ENCODE peak calls at places on chromosomes 1 and 21, in six cellular contexts. J is tibial artery, X is fibroblast of mammary gland, N is bronchial epithelial cell, B is PC-9, Z is esophagus squamous epithelium. C is an unnamed sample.

GRCh38 chr1:110472546-110472945 is 21.6 kb downstream of the PROK1 start:
- DNase-seq in J (no peak), Z (no peak), B (no peak), N (no peak), X (no peak), C (no peak)

GRCh38 chr1:150981177-150981804 is 801 bp upstream of the ANXA9 start:
- DNase-seq in J (no peak), B (peak), X (no peak), Z (no peak), N (peak), C (no peak)

GRCh38 chr1:33985656-33986055 is 121.8 kb downstream of the HMGB4 start:
- DNase-seq in B (no peak), N (no peak), J (peak), Z (no peak), X (peak), C (no peak)

GRCh38 chr1:176696109-176696508 is 233.1 kb downstream of the PAPPA2 start:
- DNase-seq in N (peak), Z (no peak), B (no peak), J (no peak), X (peak), C (peak)

GRCh38 chr1:7280257-7280656 is 490.8 kb upstream of the VAMP3 start:
- DNase-seq in N (no peak), X (no peak), J (no peak), B (no peak), Z (no peak), C (no peak)

GRCh38 chr1:19169642-19170041 is 40.4 kb downstream of the UBR4 start:
- DNase-seq in Z (no peak), J (no peak), B (no peak), X (peak), N (peak), C (no peak)

GRCh38 chr1:78651247-78651646 is 1.6 kb downstream of the IFI44 start:
- DNase-seq in Z (no peak), J (no peak), B (no peak), X (peak), N (no peak), C (no peak)

GRCh38 chr1:66575739-66576138 is 41.8 kb downstream of the SGIP1 start:
- DNase-seq in Z (no peak), N (peak), B (no peak), X (peak), J (no peak), C (peak)

GRCh38 chr21:28336299-28336698 is 656.4 kb downstream of the LTN1 start:
- DNase-seq in Z (no peak), J (no peak), B (no peak), X (peak), N (peak), C (peak)

GRCh38 chr1:160251687-160252526 is 10.4 kb downstream of the DCAF8 start:
- DNase-seq in N (peak), X (peak), Z (no peak), B (peak), J (peak), C (peak)

GRCh38 chr1:75134656-75134938 is 409 bp downstream of the LHX8 start:
- DNase-seq in B (no peak), N (no peak), J (no peak), X (no peak), Z (no peak), C (no peak)

GRCh38 chr1:150024156-150024555 is 13.6 kb upstream of the OTUD7B start:
- DNase-seq in J (no peak), Z (no peak), B (no peak), N (no peak), X (no peak), C (no peak)

GRCh38 chr1:65948609-65949229 is 156.0 kb downstream of the PDE4B start:
- DNase-seq in J (no peak), Z (no peak), B (no peak), X (peak), N (no peak), C (peak)

GRCh38 chr1:204445860-204446412 is 34.3 kb upstream of the PPP1R15B start:
- DNase-seq in X (no peak), J (no peak), N (no peak), B (no peak), Z (no peak), C (peak)

GRCh38 chr1:87252406-87252805 is 76.3 kb upstream of the LMO4 start:
- DNase-seq in N (peak), B (no peak), Z (no peak), X (peak), J (no peak), C (peak)

GRCh38 chr21:31413698-31414097 is 69.6 kb upstream of the TIAM1 start:
- DNase-seq in Z (no peak), J (no peak), B (no peak), N (no peak), X (no peak), C (no peak)

GRCh38 chr1:30417001-30417700 is 306.2 kb downstream of the MATN1 start:
- DNase-seq in N (no peak), X (no peak), Z (no peak), J (no peak), B (no peak), C (no peak)

GRCh38 chr1:89843279-89844121 is 22.7 kb downstream of the LRRC8D start:
- DNase-seq in B (peak), X (peak), N (peak), J (peak), Z (peak), C (peak)

GRCh38 chr1:145963218-145964019 is 956 bp downstream of the ANKRD34A start:
- DNase-seq in Z (no peak), J (no peak), B (peak), N (peak), X (peak), C (peak)

GRCh38 chr21:14382486-14382834 is 486 bp downstream of the HSPA13 start:
- DNase-seq in X (peak), J (no peak), N (peak), Z (no peak), B (no peak), C (peak)

GRCh38 chr21:43726686-43727570 is 8.0 kb downstream of the PDXK start:
- DNase-seq in B (no peak), J (no peak), X (no peak), Z (no peak), N (no peak), C (no peak)

GRCh38 chr1:30446508-30446907 is 276.9 kb downstream of the MATN1 start:
- DNase-seq in B (no peak), X (no peak), J (no peak), Z (no peak), N (no peak), C (no peak)

GRCh38 chr1:227403535-227403934 is 85.2 kb upstream of the CDC42BPA start:
- DNase-seq in J (no peak), Z (no peak), N (no peak), X (no peak), B (no peak), C (no peak)

GRCh38 chr1:119659628-119660027 is 11.6 kb upstream of the ZNF697 start:
- DNase-seq in X (no peak), J (no peak), Z (no peak), N (no peak), B (no peak), C (peak)

DNA sequence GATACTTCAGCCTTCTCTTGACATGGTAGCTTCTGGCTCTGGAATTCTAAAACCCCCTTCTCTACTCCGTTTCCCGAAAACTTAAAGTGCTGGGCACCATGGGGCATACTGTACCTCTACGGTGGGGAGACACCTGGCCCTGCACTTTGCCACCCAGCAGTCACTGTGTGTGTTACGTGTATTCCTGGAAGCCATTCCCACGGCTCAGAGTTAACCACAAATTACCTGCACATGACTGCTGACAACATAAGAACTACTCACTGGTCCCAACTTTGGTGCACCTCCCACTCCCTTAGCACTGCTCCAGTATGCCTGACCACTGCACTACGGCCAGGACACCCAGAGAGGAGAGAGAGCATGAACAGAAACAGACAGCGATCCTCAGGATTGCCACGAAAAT is 29.4 kb upstream of the TMPRSS2 start:
- DNase-seq in N (no peak), Z (no peak), B (peak), J (no peak), X (peak), C (no peak)
- H3K4me3 ChIP-seq in N (no peak), Z (no peak), B (no peak), J (no peak), X (no peak), C (no peak)

DNA sequence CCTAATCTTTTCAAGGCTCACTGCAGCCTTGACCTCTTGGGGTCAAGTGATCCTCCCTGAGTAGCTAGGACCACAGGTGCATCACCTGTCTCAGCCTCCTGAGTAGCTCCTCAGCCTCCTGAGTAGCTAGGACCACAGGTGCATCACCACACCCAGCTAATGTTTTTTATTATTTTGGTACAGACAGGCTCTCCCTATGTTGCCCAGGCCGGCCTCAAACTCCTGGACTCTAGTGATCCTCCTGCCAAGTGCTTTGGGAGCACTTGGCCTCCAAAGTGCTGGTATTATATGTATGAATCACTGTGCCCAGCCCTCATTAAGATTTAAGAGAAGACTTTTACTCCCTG is 58.5 kb upstream of the S1PR1 start:
- DNase-seq in X (no peak), Z (no peak), B (no peak), N (no peak), J (no peak), C (no peak)
- TF ChIP-seq CTCF in X (no peak), Z (no peak), B (no peak), N (no peak), J (no peak), C (no peak)

GRCh38 chr1:12588695-12589094 is 29.3 kb downstream of the DHRS3 start:
- DNase-seq in J (no peak), Z (no peak), N (no peak), X (no peak), B (no peak), C (no peak)
- H3K4me3 ChIP-seq in J (no peak), Z (no peak), N (no peak), X (no peak), B (no peak), C (no peak)

GRCh38 chr1:195886000-195886399 is 722.2 kb downstream of the KCNT2 start:
- DNase-seq in J (no peak), B (no peak), N (no peak), X (no peak), Z (no peak), C (no peak)
- TF ChIP-seq CTCF in J (no peak), B (peak), N (no peak), X (no peak), Z (no peak), C (no peak)

GRCh38 chr21:40388046-40388445 is 458.9 kb downstream of the DSCAM start:
- DNase-seq in B (no peak), Z (no peak), X (no peak), N (peak), J (no peak), C (no peak)

GRCh38 chr21:40385883-40386282 is 461.1 kb downstream of the DSCAM start:
- DNase-seq in N (no peak), X (no peak), Z (no peak), B (no peak), J (no peak), C (no peak)

GRCh38 chr21:40383951-40384350 is 463.0 kb downstream of the DSCAM start:
- DNase-seq in B (no peak), N (no peak), X (no peak), J (no peak), Z (no peak), C (no peak)

GRCh38 chr21:40386981-40387380 is 460.0 kb downstream of the DSCAM start:
- DNase-seq in X (no peak), B (no peak), N (no peak), J (no peak), Z (no peak), C (no peak)

GRCh38 chr21:40386301-40386911 is 460.6 kb downstream of the DSCAM start:
- DNase-seq in B (no peak), N (peak), J (peak), X (no peak), Z (no peak), C (no peak)
- H3K4me3 ChIP-seq in B (no peak), N (no peak), J (no peak), X (no peak), Z (no peak), C (no peak)

GRCh38 chr1:221856188-221857093 is 114.6 kb upstream of the DUSP10 start:
- DNase-seq in J (no peak), B (no peak), N (peak), Z (no peak), X (peak), C (no peak)
- TF ChIP-seq CTCF in J (no peak), B (no peak), N (no peak), Z (no peak), X (no peak), C (no peak)

GRCh38 chr1:2530501-2531361 is 668 bp upstream of the HES5 start:
- DNase-seq in J (no peak), B (no peak), Z (no peak), X (no peak), N (no peak), C (no peak)

GRCh38 chr1:2528016-2528415 is 1.6 kb upstream of the PANK4 start:
- DNase-seq in B (no peak), X (no peak), J (peak), N (no peak), Z (no peak), C (no peak)

GRCh38 chr1:2528611-2528965 is 1.5 kb downstream of the HES5 start:
- DNase-seq in X (no peak), J (no peak), Z (no peak), N (no peak), B (no peak), C (no peak)

GRCh38 chr1:2528966-2529750 is 905 bp downstream of the HES5 start:
- DNase-seq in X (no peak), Z (no peak), J (no peak), N (no peak), B (no peak), C (no peak)

GRCh38 chr1:2529776-2530500 is at the start of gene HES5:
- DNase-seq in Z (no peak), N (no peak), J (no peak), B (no peak), X (no peak), C (no peak)
- H3K4me3 ChIP-seq in Z (peak), N (peak), J (peak), B (no peak), X (no peak), C (no peak)

GRCh38 chr21:22993144-22993543 is 1994.9 kb downstream of the NCAM2 start:
- DNase-seq in B (no peak), Z (no peak), X (no peak), J (no peak), N (no peak), C (no peak)
- TF ChIP-seq CTCF in B (no peak), Z (no peak), X (no peak), J (no peak), N (no peak), C (no peak)

C was measured in cardiac fibroblast.